ENCODE peak calls at places on chromosomes 6 and 20, in four cellular contexts. V is activated T-helper 9 cell treated with anti-CD3 and anti-CD28 coated beads, Interleukin-2, amount 50 U/mL, for 16 hours; C is stimulated activated CD4-positive, alpha-beta T cell treated with anti-CD3 and anti-CD28 coated beads, Interleukin-15, amount 100 ng/mL, for 1 hour; L is C1 segment of cervical spinal cord. B is an unnamed sample.
A peak's percentile ranks its signal among the peaks of the same experiment; 100 is the strongest.

GRCh38 chr6:30918675-30919074 is 4.6 kb downstream of the VARS2 start:
- DNase-seq in L (no peak), C (no peak), V (no peak), B (no peak)

GRCh38 chr20:4476903-4477302 is 244.8 kb upstream of the PRND start:
- DNase-seq in L (no peak), V (no peak), C (no peak), B (no peak)

GRCh38 chr6:151616091-151616513 is 122.3 kb downstream of the CCDC170 start:
- DNase-seq in V (no peak), C (no peak), L (no peak), B (no peak)

GRCh38 chr6:127146935-127147334 is 28.5 kb downstream of the RSPO3 start:
- DNase-seq in V (no peak), C (no peak), L (no peak), B (no peak)

GRCh38 chr6:117637770-117638169 is 35.5 kb upstream of the GOPC start:
- DNase-seq in C (no peak), V (no peak), L (no peak), B (no peak)

GRCh38 chr20:52494244-52494643 is 302.7 kb upstream of the ZFP64 start:
- DNase-seq in L (no peak), V (peak; percentile 16), C (peak; percentile 12), B (no peak)

GRCh38 chr6:27238010-27238983 is 9.2 kb upstream of the PRSS16 start:
- DNase-seq in V (no peak), L (no peak), C (no peak), B (no peak)

GRCh38 chr6:159174263-159174974 is 5.2 kb downstream of the FNDC1 start:
- DNase-seq in L (peak; percentile 20), V (peak; percentile 35), C (peak; percentile 31), B (peak; percentile 55)

GRCh38 chr6:20312581-20312980 is 89.1 kb upstream of the E2F3 start:
- DNase-seq in V (no peak), L (no peak), C (no peak), B (no peak)

GRCh38 chr6:139407718-139408222 is 33.3 kb upstream of the CITED2 start:
- DNase-seq in L (no peak), C (no peak), V (no peak), B (no peak)

GRCh38 chr6:44009425-44010321 is 117.6 kb downstream of the MRPL14 start:
- DNase-seq in C (no peak), V (no peak), L (no peak), B (no peak)

GRCh38 chr6:119484598-119484997 is 135.0 kb upstream of the MAN1A1 start:
- DNase-seq in C (no peak), L (no peak), V (no peak), B (peak; percentile 32)

GRCh38 chr6:5626727-5627426 is 365.6 kb downstream of the FARS2 start:
- DNase-seq in V (no peak), L (no peak), C (no peak), B (no peak)

GRCh38 chr6:93235775-93236174 is 183.6 kb downstream of the EPHA7 start:
- DNase-seq in V (no peak), L (no peak), C (no peak), B (no peak)

GRCh38 chr6:43695078-43695966 is 7.7 kb upstream of the MRPS18A start:
- DNase-seq in V (no peak), L (no peak), C (no peak), B (peak; percentile 64)

GRCh38 chr6:139262519-139263300 is 29.1 kb downstream of the TXLNB start:
- DNase-seq in L (no peak), C (no peak), V (no peak), B (no peak)

GRCh38 chr20:53949319-53949839 is 121.0 kb downstream of the BCAS1 start:
- DNase-seq in C (peak; percentile 37), L (no peak), V (peak; percentile 60), B (peak; percentile 70)

GRCh38 chr6:111973897-111974639 is 79.8 kb upstream of the CCN6 start:
- DNase-seq in V (no peak), C (no peak), L (no peak), B (no peak)

GRCh38 chr20:60762386-60762785 is 489.7 kb upstream of the CDH4 start:
- DNase-seq in V (no peak), L (no peak), C (no peak), B (no peak)

GRCh38 chr6:147808631-147809030 is 300.1 kb downstream of the SAMD5 start:
- DNase-seq in C (no peak), V (no peak), L (no peak), B (no peak)

GRCh38 chr20:64083380-64084208 is 604 bp downstream of the LKAAEAR1 start:
- DNase-seq in L (peak; percentile 37), C (peak; percentile 30), V (peak; percentile 54), B (peak; percentile 41)

GRCh38 chr6:143734641-143735063 is 56.9 kb downstream of the PHACTR2 start:
- DNase-seq in C (no peak), L (no peak), V (no peak), B (no peak)

GRCh38 chr6:119077643-119078448 is 618 bp downstream of the FAM184A start:
- DNase-seq in L (peak; percentile 25), C (peak; percentile 10), V (peak; percentile 33), B (peak; percentile 23)

GRCh38 chr6:109511832-109512231 is 28.8 kb upstream of the ZBTB24 start:
- DNase-seq in V (no peak), L (no peak), C (no peak), B (no peak)

GRCh38 chr6:56729719-56730118 is 87.0 kb upstream of the DST start:
- DNase-seq in V (no peak), C (no peak), L (no peak), B (no peak)

GRCh38 chr6:161882196-161882595 is 608.3 kb upstream of the AGPAT4 start:
- DNase-seq in V (no peak), L (no peak), C (no peak), B (no peak)

GRCh38 chr20:57966609-57967008 is 256.8 kb upstream of the PMEPA1 start:
- DNase-seq in V (no peak), C (no peak), L (no peak), B (no peak)

GRCh38 chr6:101605874-101606273 is 212.4 kb downstream of the GRIK2 start:
- DNase-seq in V (no peak), L (no peak), C (no peak), B (no peak)

GRCh38 chr6:25556516-25556915 is 95.5 kb upstream of the SCGN start:
- DNase-seq in V (peak; percentile 57), L (peak; percentile 38), C (peak; percentile 48), B (peak; percentile 77)

GRCh38 chr20:5261763-5262162 is 55.0 kb downstream of the PROKR2 start:
- DNase-seq in V (no peak), L (no peak), C (no peak), B (no peak)

GRCh38 chr6:36692861-36693702 is 4.5 kb upstream of the RAB44 start:
- DNase-seq in V (no peak), C (no peak), L (no peak), B (no peak)

GRCh38 chr20:57287007-57287810 is 20.8 kb upstream of the BMP7 start:
- DNase-seq in L (no peak), C (no peak), V (no peak), B (no peak)